ENCODE peak calls at places on chromosomes 2 and 18, in five cellular contexts. J is right lobe of liver, F is transverse colon, R is ascending aorta, O is DND-41. H is an unnamed sample. For H3K4me1, the result is how much of the 10 kb centered on the place peaks cover.

GRCh38 chr18:35458677-35459441 is 38.9 kb downstream of the INO80C start:
- DNase-seq in R (no peak), F (peak), J (peak), O (no peak), H (peak)

GRCh38 chr2:16255120-16255519 is 314.8 kb downstream of the MYCN start:
- DNase-seq in R (no peak), O (no peak), J (no peak), F (no peak), H (no peak)

GRCh38 chr2:50751255-50752069 is 280.5 kb downstream of the NRXN1 start:
- DNase-seq in F (no peak), J (no peak), R (no peak), O (no peak), H (no peak)

GRCh38 chr2:72916743-72917137 is 579 bp upstream of the EMX1 start:
- DNase-seq in O (no peak), F (no peak), R (no peak), J (no peak), H (peak)

GRCh38 chr2:62479917-62480316 is 26.1 kb downstream of the TMEM17 start:
- DNase-seq in F (no peak), R (no peak), J (no peak), O (no peak), H (no peak)

GRCh38 chr2:189050110-189050712 is 76.0 kb downstream of the COL3A1 start:
- DNase-seq in J (no peak), R (no peak), F (no peak), O (no peak), H (no peak)

GRCh38 chr2:159093496-159093895 is 125.1 kb downstream of the TANC1 start:
- DNase-seq in O (no peak), F (peak), R (no peak), J (no peak), H (no peak)

GRCh38 chr2:40343904-40344303 is 108.0 kb downstream of the SLC8A1 start:
- DNase-seq in O (no peak), R (no peak), J (no peak), F (no peak), H (no peak)

GRCh38 chr18:68263481-68263880 is 451.4 kb downstream of the TMX3 start:
- DNase-seq in J (no peak), O (no peak), F (no peak), R (no peak), H (no peak)

GRCh38 chr2:102622646-102623045 is 3.3 kb downstream of the SLC9A2 start:
- DNase-seq in O (no peak), R (no peak), F (no peak), J (no peak), H (peak)
- TF ChIP-seq CTCF in O (no peak), R (no peak), F (no peak), J (no peak), H (no peak)

GRCh38 chr18:66603941-66604627 is at the start of gene CDH19:
- DNase-seq in F (no peak), J (no peak), O (no peak), R (no peak), H (no peak)
- H3K4me3 ChIP-seq in F (no peak), J (no peak), O (no peak), R (no peak), H (no peak)

GRCh38 chr18:10440874-10441273 is 13.6 kb upstream of the APCDD1 start:
- DNase-seq in O (no peak), J (no peak), R (no peak), F (no peak), H (no peak)
- H3K4me1 ChIP-seq in O (under half), J (under half), R (under half), F (under half), H (under half)

DNA sequence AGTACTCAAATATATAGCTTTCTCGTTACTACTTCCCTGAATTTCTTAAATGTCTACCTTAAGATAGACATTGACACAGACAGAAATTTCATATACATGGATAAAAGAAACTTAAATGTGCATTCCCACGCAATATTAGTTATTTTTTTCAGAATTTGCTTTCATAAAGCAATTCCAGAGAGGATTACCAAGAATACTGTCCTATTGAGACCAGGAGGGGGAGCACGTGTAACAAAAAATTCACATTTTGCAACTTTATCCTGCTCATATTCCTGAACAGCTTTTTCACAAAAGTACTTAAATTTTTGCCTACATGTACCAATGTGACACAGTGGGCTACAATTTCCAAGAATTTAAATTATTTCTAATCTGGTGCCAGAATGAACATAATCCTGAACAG is 30.7 kb upstream of the ERCC3 start:
- DNase-seq in J (no peak), O (peak), F (no peak), R (no peak), H (no peak)
- TF ChIP-seq CTCF in J (peak), O (peak), F (peak), R (peak), H (no peak)

GRCh38 chr2:219169950-219170654 is at the start of gene SLC23A3:
- DNase-seq in R (no peak), J (peak), O (no peak), F (peak), H (no peak)
- H3K4me3 ChIP-seq in R (no peak), J (no peak), O (no peak), F (no peak), H (no peak)

GRCh38 chr2:78411284-78411683 is 614.2 kb upstream of the REG3G start:
- DNase-seq in R (no peak), O (no peak), J (no peak), F (no peak), H (no peak)

GRCh38 chr2:78408795-78409118 is 616.7 kb upstream of the REG3G start:
- DNase-seq in J (peak), O (no peak), F (no peak), R (no peak), H (no peak)

GRCh38 chr2:78407960-78408794 is 617.3 kb upstream of the REG3G start:
- DNase-seq in R (no peak), O (no peak), J (no peak), F (no peak), H (peak)
- H3K4me1 ChIP-seq in R (under half), O (under half), J (under half), F (under half), H (under half)

GRCh38 chr18:58539659-58540380 is 89.1 kb downstream of the ALPK2 start:
- DNase-seq in O (no peak), J (no peak), F (no peak), R (no peak), H (no peak)

GRCh38 chr18:58540381-58540943 is 88.4 kb downstream of the ALPK2 start:
- DNase-seq in F (no peak), R (no peak), O (no peak), J (no peak), H (no peak)

GRCh38 chr18:58542426-58543159 is 86.3 kb downstream of the ALPK2 start:
- DNase-seq in R (no peak), J (no peak), O (no peak), F (no peak), H (no peak)

GRCh38 chr18:58541789-58542425 is 87.0 kb downstream of the ALPK2 start:
- DNase-seq in O (no peak), F (no peak), J (no peak), R (no peak), H (no peak)

GRCh38 chr18:58541137-58541788 is 87.6 kb downstream of the ALPK2 start:
- DNase-seq in R (no peak), F (no peak), J (no peak), O (peak), H (no peak)
- TF ChIP-seq CTCF in R (no peak), F (no peak), J (no peak), O (peak), H (no peak)

H was measured in mucosa of descending colon.